ENCODE peak calls at places on chromosomes 3 and 15, in eight cellular contexts. One of them, this sample, is unnamed.

GRCh38 chr3:10224794-10225660 is 23.2 kb upstream of the TATDN2 start:
- DNase-seq in keratinocyte: no peak
- DNase-seq in stomach: peak
- DNase-seq in mammary epithelial cell: peak
- DNase-seq in heart right ventricle: peak
- DNase-seq in GM23248: peak
- DNase-seq in thoracic aorta: peak
- DNase-seq in effector memory CD4-positive, alpha-beta T cell: peak
- DNase-seq in this sample: peak

GRCh38 chr15:67761343-67761742 is 64.0 kb upstream of the SKOR1 start:
- DNase-seq in keratinocyte: no peak
- DNase-seq in stomach: no peak
- DNase-seq in mammary epithelial cell: no peak
- DNase-seq in heart right ventricle: no peak
- DNase-seq in GM23248: no peak
- DNase-seq in thoracic aorta: no peak
- DNase-seq in effector memory CD4-positive, alpha-beta T cell: no peak
- DNase-seq in this sample: no peak

GRCh38 chr3:72665701-72666443 is 182.4 kb downstream of the SHQ1 start:
- DNase-seq in keratinocyte: no peak
- DNase-seq in stomach: peak
- DNase-seq in mammary epithelial cell: peak
- DNase-seq in heart right ventricle: no peak
- DNase-seq in GM23248: peak
- DNase-seq in thoracic aorta: no peak
- DNase-seq in effector memory CD4-positive, alpha-beta T cell: no peak
- DNase-seq in this sample: no peak

GRCh38 chr3:146750196-146750595 is 145.1 kb upstream of the PLSCR5 start:
- DNase-seq in keratinocyte: no peak
- DNase-seq in stomach: no peak
- DNase-seq in mammary epithelial cell: peak
- DNase-seq in heart right ventricle: no peak
- DNase-seq in GM23248: peak
- DNase-seq in thoracic aorta: no peak
- DNase-seq in effector memory CD4-positive, alpha-beta T cell: no peak
- DNase-seq in this sample: no peak

GRCh38 chr3:14550651-14551611 is 10.8 kb upstream of the GRIP2 start:
- DNase-seq in keratinocyte: no peak
- DNase-seq in stomach: no peak
- DNase-seq in mammary epithelial cell: peak
- DNase-seq in heart right ventricle: no peak
- DNase-seq in GM23248: peak
- DNase-seq in thoracic aorta: no peak
- DNase-seq in effector memory CD4-positive, alpha-beta T cell: no peak
- DNase-seq in this sample: no peak

GRCh38 chr3:72368331-72368975 is 479.8 kb downstream of the SHQ1 start:
- DNase-seq in keratinocyte: no peak
- DNase-seq in stomach: no peak
- DNase-seq in mammary epithelial cell: peak
- DNase-seq in heart right ventricle: no peak
- DNase-seq in GM23248: peak
- DNase-seq in thoracic aorta: no peak
- DNase-seq in effector memory CD4-positive, alpha-beta T cell: no peak
- DNase-seq in this sample: no peak

GRCh38 chr15:39144613-39145012 is 436.3 kb upstream of the THBS1 start:
- DNase-seq in keratinocyte: no peak
- DNase-seq in stomach: no peak
- DNase-seq in mammary epithelial cell: no peak
- DNase-seq in heart right ventricle: no peak
- DNase-seq in GM23248: no peak
- DNase-seq in thoracic aorta: no peak
- DNase-seq in effector memory CD4-positive, alpha-beta T cell: no peak
- DNase-seq in this sample: no peak

GRCh38 chr15:33022629-33023028 is 171.9 kb downstream of the FMN1 start:
- DNase-seq in keratinocyte: peak
- DNase-seq in stomach: peak
- DNase-seq in mammary epithelial cell: peak
- DNase-seq in heart right ventricle: peak
- DNase-seq in GM23248: peak
- DNase-seq in thoracic aorta: no peak
- DNase-seq in effector memory CD4-positive, alpha-beta T cell: no peak
- DNase-seq in this sample: no peak

GRCh38 chr3:37730383-37730782 is 131.3 kb upstream of the CTDSPL start:
- DNase-seq in keratinocyte: no peak
- DNase-seq in stomach: no peak
- DNase-seq in mammary epithelial cell: no peak
- DNase-seq in heart right ventricle: no peak
- DNase-seq in GM23248: no peak
- DNase-seq in thoracic aorta: no peak
- DNase-seq in effector memory CD4-positive, alpha-beta T cell: no peak
- DNase-seq in this sample: no peak

GRCh38 chr3:37723585-37723984 is 138.1 kb upstream of the CTDSPL start:
- DNase-seq in keratinocyte: no peak
- DNase-seq in stomach: no peak
- DNase-seq in mammary epithelial cell: no peak
- DNase-seq in heart right ventricle: no peak
- DNase-seq in GM23248: no peak
- DNase-seq in thoracic aorta: no peak
- DNase-seq in effector memory CD4-positive, alpha-beta T cell: no peak
- DNase-seq in this sample: no peak

GRCh38 chr3:37729119-37729518 is 132.6 kb upstream of the CTDSPL start:
- DNase-seq in keratinocyte: no peak
- DNase-seq in stomach: no peak
- DNase-seq in mammary epithelial cell: peak
- DNase-seq in heart right ventricle: no peak
- DNase-seq in GM23248: peak
- DNase-seq in thoracic aorta: no peak
- DNase-seq in effector memory CD4-positive, alpha-beta T cell: no peak
- DNase-seq in this sample: no peak

GRCh38 chr3:37725842-37726241 is 135.8 kb upstream of the CTDSPL start:
- DNase-seq in keratinocyte: no peak
- DNase-seq in stomach: no peak
- DNase-seq in mammary epithelial cell: no peak
- DNase-seq in heart right ventricle: no peak
- DNase-seq in GM23248: no peak
- DNase-seq in thoracic aorta: no peak
- DNase-seq in effector memory CD4-positive, alpha-beta T cell: no peak
- DNase-seq in this sample: no peak

DNA sequence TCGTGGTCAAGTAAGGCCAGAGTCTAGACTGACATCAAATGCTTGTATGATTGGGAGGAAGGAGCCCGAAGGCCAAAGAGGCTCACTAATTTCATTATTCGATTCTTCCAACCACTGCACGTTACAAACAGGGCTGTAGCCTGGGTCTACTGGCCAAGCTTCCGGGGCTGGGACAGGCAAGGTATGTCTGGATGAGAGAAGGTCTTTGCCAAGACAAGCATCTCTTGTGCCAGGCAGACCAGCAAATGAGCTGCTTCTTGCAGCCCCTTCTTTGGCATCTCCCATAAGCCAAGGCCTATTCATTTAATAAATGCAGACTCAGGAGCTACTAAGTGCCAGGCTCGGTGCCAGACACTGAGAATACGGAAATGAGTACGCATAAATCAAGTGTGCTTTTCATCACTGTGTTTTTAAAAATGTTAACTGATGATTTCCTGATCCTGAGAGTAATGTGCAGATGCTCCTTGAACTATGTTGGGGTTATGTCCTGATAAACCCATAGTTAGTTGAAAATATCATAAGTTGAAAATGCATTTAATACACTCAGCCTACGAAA is 135.2 kb upstream of the CTDSPL start:
- DNase-seq in keratinocyte: no peak
- DNase-seq in stomach: no peak
- DNase-seq in mammary epithelial cell: no peak
- DNase-seq in heart right ventricle: no peak
- DNase-seq in GM23248: no peak
- DNase-seq in thoracic aorta: peak
- DNase-seq in effector memory CD4-positive, alpha-beta T cell: no peak
- DNase-seq in this sample: no peak
- H3K27ac ChIP-seq in keratinocyte: no peak
- H3K27ac ChIP-seq in stomach: no peak
- H3K27ac ChIP-seq in mammary epithelial cell: no peak
- H3K27ac ChIP-seq in heart right ventricle: no peak
- H3K27ac ChIP-seq in GM23248: no peak
- H3K27ac ChIP-seq in thoracic aorta: peak
- H3K27ac ChIP-seq in effector memory CD4-positive, alpha-beta T cell: no peak
- H3K27ac ChIP-seq in this sample: no peak

GRCh38 chr3:30440147-30440604 is 166.2 kb upstream of the TGFBR2 start:
- DNase-seq in keratinocyte: no peak
- DNase-seq in stomach: peak
- DNase-seq in mammary epithelial cell: no peak
- DNase-seq in heart right ventricle: no peak
- DNase-seq in GM23248: peak
- DNase-seq in thoracic aorta: no peak
- DNase-seq in effector memory CD4-positive, alpha-beta T cell: no peak
- DNase-seq in this sample: no peak

GRCh38 chr3:30438121-30438520 is 168.3 kb upstream of the TGFBR2 start:
- DNase-seq in keratinocyte: no peak
- DNase-seq in stomach: no peak
- DNase-seq in mammary epithelial cell: no peak
- DNase-seq in heart right ventricle: no peak
- DNase-seq in GM23248: no peak
- DNase-seq in thoracic aorta: no peak
- DNase-seq in effector memory CD4-positive, alpha-beta T cell: no peak
- DNase-seq in this sample: no peak

GRCh38 chr3:30437172-30437571 is 169.2 kb upstream of the TGFBR2 start:
- DNase-seq in keratinocyte: no peak
- DNase-seq in stomach: no peak
- DNase-seq in mammary epithelial cell: peak
- DNase-seq in heart right ventricle: no peak
- DNase-seq in GM23248: peak
- DNase-seq in thoracic aorta: peak
- DNase-seq in effector memory CD4-positive, alpha-beta T cell: no peak
- DNase-seq in this sample: no peak

GRCh38 chr3:30440880-30441279 is 165.5 kb upstream of the TGFBR2 start:
- DNase-seq in keratinocyte: no peak
- DNase-seq in stomach: peak
- DNase-seq in mammary epithelial cell: peak
- DNase-seq in heart right ventricle: no peak
- DNase-seq in GM23248: no peak
- DNase-seq in thoracic aorta: peak
- DNase-seq in effector memory CD4-positive, alpha-beta T cell: no peak
- DNase-seq in this sample: no peak

DNA sequence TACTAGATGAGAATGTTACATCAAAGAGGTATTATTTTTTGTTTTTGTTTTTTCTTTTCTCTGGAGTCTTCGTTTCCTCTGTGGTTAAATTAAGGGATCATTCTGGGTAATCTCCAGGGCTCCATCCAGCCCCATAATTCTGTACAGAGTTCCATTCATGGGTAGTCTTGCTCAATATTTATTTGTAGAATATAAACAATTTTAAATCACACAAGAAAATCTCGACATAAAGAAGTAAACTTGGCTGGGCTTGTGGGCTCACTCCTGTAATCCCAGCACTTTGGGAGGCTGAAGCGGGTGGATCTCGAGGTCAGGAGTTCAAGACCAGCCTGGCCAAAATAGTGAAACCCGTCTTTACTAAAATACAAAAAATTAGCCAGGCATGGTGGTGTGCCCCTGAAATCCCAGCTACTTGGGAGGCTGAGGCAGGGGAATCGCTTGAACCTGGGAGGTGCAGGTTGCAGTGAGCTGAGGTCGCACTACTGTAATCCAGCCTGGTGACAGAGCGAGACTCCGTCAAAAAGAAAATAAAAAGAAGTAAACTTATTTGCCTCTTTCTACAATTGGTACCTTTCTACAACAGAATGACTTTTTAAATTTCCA is 166.8 kb upstream of the TGFBR2 start:
- DNase-seq in keratinocyte: no peak
- DNase-seq in stomach: no peak
- DNase-seq in mammary epithelial cell: no peak
- DNase-seq in heart right ventricle: no peak
- DNase-seq in GM23248: no peak
- DNase-seq in thoracic aorta: no peak
- DNase-seq in effector memory CD4-positive, alpha-beta T cell: no peak
- DNase-seq in this sample: no peak
- H3K27ac ChIP-seq in keratinocyte: no peak
- H3K27ac ChIP-seq in stomach: peak
- H3K27ac ChIP-seq in mammary epithelial cell: no peak
- H3K27ac ChIP-seq in heart right ventricle: peak
- H3K27ac ChIP-seq in GM23248: no peak
- H3K27ac ChIP-seq in thoracic aorta: peak
- H3K27ac ChIP-seq in effector memory CD4-positive, alpha-beta T cell: no peak
- H3K27ac ChIP-seq in this sample: no peak

DNA sequence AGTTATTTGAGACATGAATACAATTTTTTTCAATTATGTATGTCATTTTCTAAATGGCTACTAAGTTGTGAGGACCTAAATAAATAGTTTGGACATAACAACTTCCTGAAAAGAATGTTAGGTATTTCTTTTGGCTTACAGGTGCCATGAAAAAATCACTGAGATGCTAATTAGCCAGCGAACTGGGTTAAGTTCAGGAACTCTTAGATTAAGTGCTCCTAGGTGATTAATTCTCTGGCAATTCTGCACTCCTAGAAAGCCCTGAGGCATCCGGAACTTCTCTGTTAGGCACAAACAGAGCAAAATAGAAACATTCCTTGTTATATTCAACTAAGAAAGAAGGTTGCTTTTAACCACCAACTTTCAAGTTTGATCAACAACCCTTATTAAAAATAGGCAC is 192.3 kb downstream of the STAG1 start:
- DNase-seq in keratinocyte: no peak
- DNase-seq in stomach: no peak
- DNase-seq in mammary epithelial cell: peak
- DNase-seq in heart right ventricle: no peak
- DNase-seq in GM23248: peak
- DNase-seq in thoracic aorta: no peak
- DNase-seq in effector memory CD4-positive, alpha-beta T cell: no peak
- DNase-seq in this sample: no peak
- H3K27ac ChIP-seq in keratinocyte: no peak
- H3K27ac ChIP-seq in stomach: no peak
- H3K27ac ChIP-seq in mammary epithelial cell: no peak
- H3K27ac ChIP-seq in heart right ventricle: no peak
- H3K27ac ChIP-seq in GM23248: no peak
- H3K27ac ChIP-seq in thoracic aorta: no peak
- H3K27ac ChIP-seq in effector memory CD4-positive, alpha-beta T cell: no peak
- H3K27ac ChIP-seq in this sample: no peak

GRCh38 chr3:185784317-185784716 is 40.5 kb downstream of the IGF2BP2 start:
- DNase-seq in keratinocyte: no peak
- DNase-seq in stomach: no peak
- DNase-seq in mammary epithelial cell: no peak
- DNase-seq in heart right ventricle: no peak
- DNase-seq in GM23248: no peak
- DNase-seq in thoracic aorta: no peak
- DNase-seq in effector memory CD4-positive, alpha-beta T cell: no peak
- DNase-seq in this sample: no peak

GRCh38 chr3:185778821-185779220 is 46.0 kb downstream of the IGF2BP2 start:
- DNase-seq in keratinocyte: no peak
- DNase-seq in stomach: no peak
- DNase-seq in mammary epithelial cell: no peak
- DNase-seq in heart right ventricle: no peak
- DNase-seq in GM23248: no peak
- DNase-seq in thoracic aorta: no peak
- DNase-seq in effector memory CD4-positive, alpha-beta T cell: no peak
- DNase-seq in this sample: no peak

GRCh38 chr3:185779461-185779860 is 45.4 kb downstream of the IGF2BP2 start:
- DNase-seq in keratinocyte: no peak
- DNase-seq in stomach: no peak
- DNase-seq in mammary epithelial cell: no peak
- DNase-seq in heart right ventricle: no peak
- DNase-seq in GM23248: no peak
- DNase-seq in thoracic aorta: no peak
- DNase-seq in effector memory CD4-positive, alpha-beta T cell: no peak
- DNase-seq in this sample: no peak

GRCh38 chr3:185778069-185778468 is 46.8 kb downstream of the IGF2BP2 start:
- DNase-seq in keratinocyte: no peak
- DNase-seq in stomach: no peak
- DNase-seq in mammary epithelial cell: no peak
- DNase-seq in heart right ventricle: no peak
- DNase-seq in GM23248: no peak
- DNase-seq in thoracic aorta: no peak
- DNase-seq in effector memory CD4-positive, alpha-beta T cell: no peak
- DNase-seq in this sample: no peak

GRCh38 chr3:185781759-185782158 is 43.1 kb downstream of the IGF2BP2 start:
- DNase-seq in keratinocyte: peak
- DNase-seq in stomach: no peak
- DNase-seq in mammary epithelial cell: peak
- DNase-seq in heart right ventricle: no peak
- DNase-seq in GM23248: peak
- DNase-seq in thoracic aorta: no peak
- DNase-seq in effector memory CD4-positive, alpha-beta T cell: no peak
- DNase-seq in this sample: no peak
- H3K27ac ChIP-seq in keratinocyte: no peak
- H3K27ac ChIP-seq in stomach: no peak
- H3K27ac ChIP-seq in mammary epithelial cell: peak
- H3K27ac ChIP-seq in heart right ventricle: no peak
- H3K27ac ChIP-seq in GM23248: peak
- H3K27ac ChIP-seq in thoracic aorta: no peak
- H3K27ac ChIP-seq in effector memory CD4-positive, alpha-beta T cell: no peak
- H3K27ac ChIP-seq in this sample: no peak

This sample was measured in caudate nucleus.